ENCODE peak calls at places on chromosome 1, in ten cellular contexts. O, E, C, I, H, M, Z, T, W and S are unnamed samples.

GRCh38 chr1:220487297-220487820 is 40.6 kb upstream of the MARK1 start:
- DNase-seq in H (peak; percentile 21), M (no peak), W (peak; percentile 70), T (no peak), C (no peak), O (peak; percentile 20), Z (no peak), E (no peak), I (no peak), S (no peak)

GRCh38 chr1:20284625-20285024 is 6.0 kb upstream of the VWA5B1 start:
- DNase-seq in H (no peak), M (no peak), T (no peak), Z (no peak), I (no peak), W (no peak), E (no peak), O (no peak), C (no peak), S (no peak)

GRCh38 chr1:10339815-10340214 is 59.0 kb upstream of the PGD start:
- DNase-seq in C (peak; percentile 68), H (peak; percentile 6), T (no peak), I (no peak), O (peak; percentile 62), Z (peak; percentile 24), M (no peak), E (no peak), W (peak; percentile 10), S (no peak)

GRCh38 chr1:115429242-115429641 is 91.2 kb upstream of the NGF start:
- DNase-seq in C (no peak), O (peak; percentile 59), T (no peak), E (no peak), H (peak; percentile 8), Z (no peak), M (no peak), I (no peak), W (no peak), S (no peak)

GRCh38 chr1:209692745-209693504 is 11.7 kb upstream of the HSD11B1 start:
- DNase-seq in E (peak; percentile 79), W (peak; percentile 79), T (peak; percentile 86), Z (peak; percentile 74), C (peak; percentile 79), I (peak; percentile 77), M (peak; percentile 4), H (peak; percentile 72), O (peak; percentile 83), S (peak; percentile 82)

GRCh38 chr1:15290382-15290781 is 43.4 kb downstream of the FHAD1 start:
- DNase-seq in W (no peak), Z (no peak), C (no peak), T (no peak), M (no peak), O (peak; percentile 98), E (no peak), I (no peak), H (no peak), S (no peak)

GRCh38 chr1:241611063-241611462 is 29.1 kb downstream of the CHML start:
- DNase-seq in W (no peak), C (no peak), O (peak; percentile 79), I (peak; percentile 48), Z (no peak), M (no peak), E (no peak), T (no peak), H (peak; percentile 56), S (no peak)

GRCh38 chr1:174912243-174912642 is 87.5 kb upstream of the CACYBP start:
- DNase-seq in H (no peak), O (no peak), I (no peak), E (no peak), C (no peak), Z (no peak), W (no peak), M (no peak), T (no peak), S (no peak)

GRCh38 chr1:202241376-202242079 is 47.9 kb downstream of the LGR6 start:
- DNase-seq in E (no peak), W (peak; percentile 1), Z (no peak), M (no peak), I (no peak), H (no peak), T (peak; percentile 46), C (no peak), O (no peak), S (peak; percentile 41)

GRCh38 chr1:197435224-197435623 is 167.2 kb downstream of the CRB1 start:
- DNase-seq in O (no peak), C (no peak), T (no peak), M (no peak), W (no peak), Z (no peak), H (no peak), I (no peak), E (no peak), S (no peak)

GRCh38 chr1:169295846-169296245 is 71.8 kb downstream of the NME7 start:
- DNase-seq in W (no peak), T (no peak), O (no peak), C (no peak), E (no peak), Z (no peak), M (no peak), I (no peak), H (no peak), S (no peak)

GRCh38 chr1:1371741-1372711 is 3.0 kb downstream of the AURKAIP1 start:
- DNase-seq in W (peak; percentile 78), C (peak; percentile 70), T (peak; percentile 86), H (no peak), O (peak; percentile 38), M (no peak), E (peak; percentile 64), I (peak; percentile 71), Z (peak; percentile 69), S (peak; percentile 93)

GRCh38 chr1:8239039-8239305 is 78.9 kb upstream of the SLC45A1 start:
- DNase-seq in C (no peak), T (peak; percentile 82), E (peak; percentile 49), O (peak; percentile 58), M (no peak), I (peak; percentile 50), H (peak; percentile 29), W (peak; percentile 66), Z (peak; percentile 59), S (peak; percentile 9)

GRCh38 chr1:52348704-52349301 is 17.2 kb downstream of the CC2D1B start:
- DNase-seq in E (no peak), H (no peak), Z (no peak), C (no peak), I (no peak), O (peak; percentile 44), M (no peak), W (no peak), T (no peak), S (no peak)

GRCh38 chr1:185363205-185363604 is 46.2 kb upstream of the IVNS1ABP start:
- DNase-seq in Z (no peak), I (no peak), H (no peak), T (no peak), C (no peak), W (no peak), O (no peak), E (no peak), M (no peak), S (no peak)

GRCh38 chr1:40313329-40313957 is 3.6 kb downstream of the COL9A2 start:
- DNase-seq in M (no peak), O (no peak), W (no peak), E (no peak), I (no peak), C (no peak), H (no peak), T (no peak), Z (no peak), S (peak; percentile 81)

GRCh38 chr1:236868625-236869467 is 73.8 kb downstream of the MTR start:
- DNase-seq in O (peak; percentile 77), W (peak; percentile 33), Z (no peak), M (no peak), I (no peak), T (no peak), E (no peak), C (no peak), H (peak; percentile 51), S (no peak)

GRCh38 chr1:7298749-7299151 is 472.3 kb upstream of the VAMP3 start:
- DNase-seq in T (no peak), W (no peak), C (no peak), H (no peak), I (no peak), O (peak; percentile 82), E (no peak), Z (no peak), M (no peak), S (no peak)

GRCh38 chr1:54248966-54249365 is 49.0 kb downstream of the MRPL37 start:
- DNase-seq in E (no peak), M (no peak), Z (no peak), C (no peak), W (no peak), I (no peak), H (no peak), T (no peak), O (no peak), S (no peak)

GRCh38 chr1:32972814-32973428 is 8.3 kb upstream of the RNF19B start:
- DNase-seq in O (peak; percentile 45), Z (peak; percentile 45), H (no peak), T (peak; percentile 77), M (no peak), C (peak; percentile 64), E (peak; percentile 48), I (no peak), W (peak; percentile 43), S (peak; percentile 85)
- TF ChIP-seq POLR2A in O (no peak), Z (no peak), H (no peak), T (no peak), M (peak; percentile 25), C (no peak), E (no peak), I (no peak), W (no peak), S (no peak)

GRCh38 chr1:235006132-235006721 is 122.4 kb downstream of the TOMM20 start:
- DNase-seq in I (no peak), O (no peak), W (no peak), Z (no peak), M (no peak), H (no peak), C (no peak), T (no peak), E (no peak), S (no peak)
- H3K4me1 ChIP-seq in I (no peaks in the 10 kb centered on the region), O (no peaks in the 10 kb centered on the region), W (no peaks in the 10 kb centered on the region), Z (no peaks in the 10 kb centered on the region), M (no peaks in the 10 kb centered on the region), H (peaks cover under 1% of the 10 kb centered on the region), C (no peaks in the 10 kb centered on the region), T (no peaks in the 10 kb centered on the region), E (no peaks in the 10 kb centered on the region), S (peaks cover 5% of the 10 kb centered on the region)

DNA sequence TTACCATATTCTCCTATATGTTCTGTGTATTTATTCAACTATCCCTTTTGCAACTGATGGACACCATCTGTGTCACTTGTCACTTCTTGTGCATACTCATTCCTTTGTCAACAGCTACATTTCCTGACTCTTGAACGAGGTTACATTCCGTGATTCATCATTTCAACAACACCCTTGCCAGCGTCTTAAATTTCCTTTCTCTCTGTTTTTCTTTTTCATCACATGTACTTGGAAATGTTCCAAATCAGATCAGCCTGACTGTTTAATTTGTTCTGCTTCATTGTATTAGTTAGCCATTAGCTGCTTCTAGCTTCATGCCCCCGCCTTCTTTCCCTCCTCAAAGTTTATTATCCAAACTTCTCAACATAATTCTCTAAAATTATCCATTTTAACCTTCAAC is 173.0 kb downstream of the ADGRL4 start:
- DNase-seq in H (peak; percentile 22), T (no peak), E (no peak), M (no peak), W (no peak), C (no peak), Z (no peak), O (peak; percentile 78), I (no peak), S (no peak)
- TF ChIP-seq POLR2A in H (no peak), T (no peak), E (no peak), M (no peak), W (no peak), C (no peak), Z (no peak), O (no peak), I (no peak), S (no peak)

GRCh38 chr1:172699695-172700094 is 40.8 kb downstream of the FASLG start:
- DNase-seq in Z (no peak), M (no peak), W (no peak), I (no peak), T (no peak), O (no peak), E (no peak), C (peak; percentile 25), H (no peak), S (no peak)
- H3K4me1 ChIP-seq in Z (no peaks in the 10 kb centered on the region), M (no peaks in the 10 kb centered on the region), W (no peaks in the 10 kb centered on the region), I (peaks cover 10% of the 10 kb centered on the region), T (peaks cover 7% of the 10 kb centered on the region), O (no peaks in the 10 kb centered on the region), E (no peaks in the 10 kb centered on the region), C (no peaks in the 10 kb centered on the region), H (no peaks in the 10 kb centered on the region), S (peaks cover 29% of the 10 kb centered on the region)